ENCODE peak calls at places on chromosome 10, in six cellular contexts. A, J, O, I, T and Y are unnamed samples.

GRCh38 chr10:78165617-78166016 is 132.0 kb downstream of the RPS24 start:
- DNase-seq in A (no peak), J (no peak), T (no peak), O (no peak), I (peak; percentile 34), Y (no peak)

GRCh38 chr10:118953999-118954398 is 75.5 kb upstream of the NANOS1 start:
- DNase-seq in A (no peak), I (no peak), J (no peak), O (peak; percentile 37), T (no peak), Y (no peak)

GRCh38 chr10:71538608-71539260 is 142.0 kb downstream of the CDH23 start:
- DNase-seq in I (no peak), J (no peak), A (no peak), T (no peak), O (no peak), Y (no peak)

GRCh38 chr10:65786279-65786678 is 1139.6 kb upstream of the LRRTM3 start:
- DNase-seq in T (no peak), I (no peak), O (no peak), J (no peak), A (no peak), Y (no peak)

GRCh38 chr10:28879875-28880381 is 202.6 kb downstream of the BAMBI start:
- DNase-seq in O (peak; percentile 43), I (no peak), J (no peak), T (peak; percentile 65), A (no peak), Y (no peak)

GRCh38 chr10:106722524-106722923 is 442.0 kb downstream of the SORCS1 start:
- DNase-seq in J (no peak), T (no peak), I (no peak), O (no peak), A (no peak), Y (no peak)

GRCh38 chr10:63236113-63236935 is 103.2 kb downstream of the NRBF2 start:
- DNase-seq in I (peak; percentile 91), T (peak; percentile 82), A (peak; percentile 93), O (peak; percentile 88), J (peak; percentile 82), Y (peak; percentile 84)

GRCh38 chr10:114070710-114071109 is 27.0 kb downstream of the ADRB1 start:
- DNase-seq in T (no peak), J (no peak), A (no peak), O (no peak), I (no peak), Y (no peak)

GRCh38 chr10:73647211-73647874 is 6.1 kb upstream of the MYOZ1 start:
- DNase-seq in O (peak; percentile 38), T (peak; percentile 47), A (peak; percentile 42), J (no peak), I (no peak), Y (no peak)

GRCh38 chr10:58743466-58744115 is 230.9 kb downstream of the BICC1 start:
- DNase-seq in T (peak; percentile 77), A (peak; percentile 93), I (no peak), J (no peak), O (peak; percentile 54), Y (no peak)

GRCh38 chr10:4073912-4074311 is 288.9 kb upstream of the KLF6 start:
- DNase-seq in J (peak; percentile 75), O (peak; percentile 90), T (peak; percentile 90), I (no peak), A (peak; percentile 26), Y (no peak)

GRCh38 chr10:87579563-87579962 is 74.9 kb downstream of the MINPP1 start:
- DNase-seq in I (no peak), T (peak; percentile 45), J (no peak), O (no peak), A (peak; percentile 23), Y (no peak)

GRCh38 chr10:15898046-15898445 is 37.7 kb upstream of the MINDY3 start:
- DNase-seq in T (peak; percentile 22), I (no peak), A (peak; percentile 57), O (peak; percentile 9), J (no peak), Y (no peak)
- TF ChIP-seq CTCF in T (peak; percentile 45), I (peak; percentile 37), A (peak; percentile 49), O (peak; percentile 50), J (peak; percentile 37), Y (peak; percentile 42)

GRCh38 chr10:7006614-7007013 is 404.2 kb downstream of the SFMBT2 start:
- DNase-seq in J (no peak), O (no peak), T (no peak), A (no peak), I (no peak), Y (no peak)
- H3K4me3 ChIP-seq in J (no peak overlapping the region), O (no peak overlapping the region), T (no peak overlapping the region), A (no peak overlapping the region), I (no peak overlapping the region), Y (no peak overlapping the region)

GRCh38 chr10:69513617-69514016 is 59.6 kb downstream of the NEUROG3 start:
- DNase-seq in A (no peak), O (no peak), J (no peak), T (no peak), I (no peak), Y (no peak)
- TF ChIP-seq CTCF in A (no peak), O (no peak), J (no peak), T (no peak), I (peak; percentile 39), Y (no peak)

GRCh38 chr10:50603151-50603850 is 20.5 kb downstream of the SGMS1 start:
- DNase-seq in T (no peak), O (no peak), J (no peak), A (no peak), I (no peak), Y (no peak)
- H3K4me3 ChIP-seq in T (no peak overlapping the region), O (no peak overlapping the region), J (no peak overlapping the region), A (no peak overlapping the region), I (no peak overlapping the region), Y (no peak overlapping the region)

DNA sequence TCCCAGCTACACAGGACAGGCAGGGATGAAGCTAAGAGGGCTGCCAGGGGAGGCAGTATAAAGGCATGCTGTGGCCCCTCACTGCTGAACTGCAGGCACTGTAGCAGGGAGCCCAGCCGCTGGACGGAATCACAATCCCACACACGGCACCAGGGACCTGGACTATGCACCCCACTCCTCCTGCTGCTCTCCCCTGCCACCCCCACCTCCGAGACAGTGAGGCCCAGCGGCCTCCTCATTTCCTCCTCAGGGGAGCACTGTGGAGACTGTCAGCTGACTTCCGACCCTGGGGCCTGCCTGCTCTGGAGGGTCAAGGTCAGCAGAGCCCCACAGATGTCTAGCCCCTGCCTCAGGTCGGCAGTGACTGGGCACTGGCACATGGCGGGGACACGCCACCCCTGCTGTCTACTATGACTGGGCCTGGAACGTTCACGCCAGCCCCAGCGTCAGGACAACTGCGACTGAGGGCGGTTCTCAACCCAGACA is 92.7 kb downstream of the FAM53B start:
- DNase-seq in T (no peak), J (no peak), I (no peak), A (no peak), O (no peak), Y (no peak)
- TF ChIP-seq CTCF in T (no peak), J (no peak), I (no peak), A (no peak), O (no peak), Y (no peak)